ENCODE peak calls at places on chromosomes 6 and 20, in nine cellular contexts. One of them, this sample, is unnamed.

GRCh38 chr6:3419624-3420272 is 37.1 kb downstream of the SLC22A23 start:
- DNase-seq in NCI-H1417 treated with DMSO at 0.1 percent for 48 hours: no peak
- DNase-seq in mucosa of descending colon: no peak
- DNase-seq in amygdala: no peak
- DNase-seq in stimulated activated CD4-positive, alpha-beta T cell treated with anti-CD3 and anti-CD28 coated beads, Interleukin-2, amount 100 ng/mL, for 48 hours: no peak
- DNase-seq in activated naive CD4-positive, alpha-beta T cell treated with anti-CD3 and anti-CD28 coated beads for 36 hours: peak; percentile 51
- DNase-seq in AG04450: no peak
- DNase-seq in fibroblast of lung: peak; percentile 79
- DNase-seq in T-helper 1 cell: no peak
- DNase-seq in this sample: no peak

GRCh38 chr6:167571550-167571949 is 246.7 kb downstream of the TTLL2 start:
- DNase-seq in NCI-H1417 treated with DMSO at 0.1 percent for 48 hours: no peak
- DNase-seq in mucosa of descending colon: no peak
- DNase-seq in amygdala: no peak
- DNase-seq in stimulated activated CD4-positive, alpha-beta T cell treated with anti-CD3 and anti-CD28 coated beads, Interleukin-2, amount 100 ng/mL, for 48 hours: no peak
- DNase-seq in activated naive CD4-positive, alpha-beta T cell treated with anti-CD3 and anti-CD28 coated beads for 36 hours: no peak
- DNase-seq in AG04450: no peak
- DNase-seq in fibroblast of lung: no peak
- DNase-seq in T-helper 1 cell: no peak
- DNase-seq in this sample: no peak

GRCh38 chr20:57851025-57851682 is 141.3 kb upstream of the PMEPA1 start:
- DNase-seq in NCI-H1417 treated with DMSO at 0.1 percent for 48 hours: no peak
- DNase-seq in mucosa of descending colon: no peak
- DNase-seq in amygdala: no peak
- DNase-seq in stimulated activated CD4-positive, alpha-beta T cell treated with anti-CD3 and anti-CD28 coated beads, Interleukin-2, amount 100 ng/mL, for 48 hours: no peak
- DNase-seq in activated naive CD4-positive, alpha-beta T cell treated with anti-CD3 and anti-CD28 coated beads for 36 hours: no peak
- DNase-seq in AG04450: no peak
- DNase-seq in fibroblast of lung: no peak
- DNase-seq in T-helper 1 cell: no peak
- DNase-seq in this sample: no peak

GRCh38 chr6:20909621-20910020 is 375.4 kb downstream of the CDKAL1 start:
- DNase-seq in NCI-H1417 treated with DMSO at 0.1 percent for 48 hours: no peak
- DNase-seq in mucosa of descending colon: no peak
- DNase-seq in amygdala: no peak
- DNase-seq in stimulated activated CD4-positive, alpha-beta T cell treated with anti-CD3 and anti-CD28 coated beads, Interleukin-2, amount 100 ng/mL, for 48 hours: no peak
- DNase-seq in activated naive CD4-positive, alpha-beta T cell treated with anti-CD3 and anti-CD28 coated beads for 36 hours: no peak
- DNase-seq in AG04450: no peak
- DNase-seq in fibroblast of lung: no peak
- DNase-seq in T-helper 1 cell: no peak
- DNase-seq in this sample: no peak

GRCh38 chr6:129767776-129768490 is 58.0 kb upstream of the ARHGAP18 start:
- DNase-seq in NCI-H1417 treated with DMSO at 0.1 percent for 48 hours: no peak
- DNase-seq in mucosa of descending colon: no peak
- DNase-seq in amygdala: no peak
- DNase-seq in stimulated activated CD4-positive, alpha-beta T cell treated with anti-CD3 and anti-CD28 coated beads, Interleukin-2, amount 100 ng/mL, for 48 hours: no peak
- DNase-seq in activated naive CD4-positive, alpha-beta T cell treated with anti-CD3 and anti-CD28 coated beads for 36 hours: no peak
- DNase-seq in AG04450: no peak
- DNase-seq in fibroblast of lung: no peak
- DNase-seq in T-helper 1 cell: no peak
- DNase-seq in this sample: no peak

GRCh38 chr6:1136415-1136774 is 175.5 kb upstream of the FOXQ1 start:
- DNase-seq in NCI-H1417 treated with DMSO at 0.1 percent for 48 hours: no peak
- DNase-seq in mucosa of descending colon: peak; percentile 6
- DNase-seq in amygdala: no peak
- DNase-seq in stimulated activated CD4-positive, alpha-beta T cell treated with anti-CD3 and anti-CD28 coated beads, Interleukin-2, amount 100 ng/mL, for 48 hours: no peak
- DNase-seq in activated naive CD4-positive, alpha-beta T cell treated with anti-CD3 and anti-CD28 coated beads for 36 hours: no peak
- DNase-seq in AG04450: peak; percentile 36
- DNase-seq in fibroblast of lung: peak; percentile 54
- DNase-seq in T-helper 1 cell: no peak
- DNase-seq in this sample: no peak

GRCh38 chr6:52516269-52516668 is 60.6 kb downstream of the TRAM2 start:
- DNase-seq in NCI-H1417 treated with DMSO at 0.1 percent for 48 hours: no peak
- DNase-seq in mucosa of descending colon: no peak
- DNase-seq in amygdala: no peak
- DNase-seq in stimulated activated CD4-positive, alpha-beta T cell treated with anti-CD3 and anti-CD28 coated beads, Interleukin-2, amount 100 ng/mL, for 48 hours: no peak
- DNase-seq in activated naive CD4-positive, alpha-beta T cell treated with anti-CD3 and anti-CD28 coated beads for 36 hours: no peak
- DNase-seq in AG04450: no peak
- DNase-seq in fibroblast of lung: no peak
- DNase-seq in T-helper 1 cell: no peak
- DNase-seq in this sample: no peak

GRCh38 chr6:96787846-96788580 is 49.3 kb downstream of the GPR63 start:
- DNase-seq in NCI-H1417 treated with DMSO at 0.1 percent for 48 hours: peak; percentile 87
- DNase-seq in mucosa of descending colon: no peak
- DNase-seq in amygdala: no peak
- DNase-seq in stimulated activated CD4-positive, alpha-beta T cell treated with anti-CD3 and anti-CD28 coated beads, Interleukin-2, amount 100 ng/mL, for 48 hours: no peak
- DNase-seq in activated naive CD4-positive, alpha-beta T cell treated with anti-CD3 and anti-CD28 coated beads for 36 hours: no peak
- DNase-seq in AG04450: no peak
- DNase-seq in fibroblast of lung: no peak
- DNase-seq in T-helper 1 cell: no peak
- DNase-seq in this sample: no peak

GRCh38 chr6:45626087-45626891 is 248.6 kb upstream of the SUPT3H start:
- DNase-seq in NCI-H1417 treated with DMSO at 0.1 percent for 48 hours: no peak
- DNase-seq in mucosa of descending colon: no peak
- DNase-seq in amygdala: no peak
- DNase-seq in stimulated activated CD4-positive, alpha-beta T cell treated with anti-CD3 and anti-CD28 coated beads, Interleukin-2, amount 100 ng/mL, for 48 hours: no peak
- DNase-seq in activated naive CD4-positive, alpha-beta T cell treated with anti-CD3 and anti-CD28 coated beads for 36 hours: peak; percentile 10
- DNase-seq in AG04450: peak; percentile 65
- DNase-seq in fibroblast of lung: peak; percentile 90
- DNase-seq in T-helper 1 cell: no peak
- DNase-seq in this sample: no peak

GRCh38 chr6:14501914-14502313 is 384.3 kb downstream of the CD83 start:
- DNase-seq in NCI-H1417 treated with DMSO at 0.1 percent for 48 hours: no peak
- DNase-seq in mucosa of descending colon: no peak
- DNase-seq in amygdala: no peak
- DNase-seq in stimulated activated CD4-positive, alpha-beta T cell treated with anti-CD3 and anti-CD28 coated beads, Interleukin-2, amount 100 ng/mL, for 48 hours: no peak
- DNase-seq in activated naive CD4-positive, alpha-beta T cell treated with anti-CD3 and anti-CD28 coated beads for 36 hours: no peak
- DNase-seq in AG04450: no peak
- DNase-seq in fibroblast of lung: peak; percentile 29
- DNase-seq in T-helper 1 cell: no peak
- DNase-seq in this sample: no peak

GRCh38 chr20:24590193-24590982 is 121.0 kb downstream of the SYNDIG1 start:
- DNase-seq in NCI-H1417 treated with DMSO at 0.1 percent for 48 hours: no peak
- DNase-seq in mucosa of descending colon: no peak
- DNase-seq in amygdala: no peak
- DNase-seq in stimulated activated CD4-positive, alpha-beta T cell treated with anti-CD3 and anti-CD28 coated beads, Interleukin-2, amount 100 ng/mL, for 48 hours: no peak
- DNase-seq in activated naive CD4-positive, alpha-beta T cell treated with anti-CD3 and anti-CD28 coated beads for 36 hours: no peak
- DNase-seq in AG04450: no peak
- DNase-seq in fibroblast of lung: no peak
- DNase-seq in T-helper 1 cell: no peak
- DNase-seq in this sample: no peak

GRCh38 chr20:50774515-50774914 is 20.3 kb upstream of the BCAS4 start:
- DNase-seq in NCI-H1417 treated with DMSO at 0.1 percent for 48 hours: no peak
- DNase-seq in mucosa of descending colon: no peak
- DNase-seq in amygdala: no peak
- DNase-seq in stimulated activated CD4-positive, alpha-beta T cell treated with anti-CD3 and anti-CD28 coated beads, Interleukin-2, amount 100 ng/mL, for 48 hours: no peak
- DNase-seq in activated naive CD4-positive, alpha-beta T cell treated with anti-CD3 and anti-CD28 coated beads for 36 hours: no peak
- DNase-seq in AG04450: no peak
- DNase-seq in fibroblast of lung: no peak
- DNase-seq in T-helper 1 cell: no peak
- DNase-seq in this sample: no peak

GRCh38 chr20:46356195-46357029 is 48.1 kb upstream of the CDH22 start:
- DNase-seq in NCI-H1417 treated with DMSO at 0.1 percent for 48 hours: no peak
- DNase-seq in mucosa of descending colon: no peak
- DNase-seq in amygdala: no peak
- DNase-seq in stimulated activated CD4-positive, alpha-beta T cell treated with anti-CD3 and anti-CD28 coated beads, Interleukin-2, amount 100 ng/mL, for 48 hours: no peak
- DNase-seq in activated naive CD4-positive, alpha-beta T cell treated with anti-CD3 and anti-CD28 coated beads for 36 hours: no peak
- DNase-seq in AG04450: no peak
- DNase-seq in fibroblast of lung: no peak
- DNase-seq in T-helper 1 cell: no peak
- DNase-seq in this sample: no peak

GRCh38 chr6:130306377-130306776 is 59.4 kb upstream of the TMEM200A start:
- DNase-seq in NCI-H1417 treated with DMSO at 0.1 percent for 48 hours: no peak
- DNase-seq in mucosa of descending colon: no peak
- DNase-seq in amygdala: no peak
- DNase-seq in stimulated activated CD4-positive, alpha-beta T cell treated with anti-CD3 and anti-CD28 coated beads, Interleukin-2, amount 100 ng/mL, for 48 hours: no peak
- DNase-seq in activated naive CD4-positive, alpha-beta T cell treated with anti-CD3 and anti-CD28 coated beads for 36 hours: no peak
- DNase-seq in AG04450: no peak
- DNase-seq in fibroblast of lung: peak; percentile 23
- DNase-seq in T-helper 1 cell: no peak
- DNase-seq in this sample: no peak

GRCh38 chr6:162705736-162706135 is 21.8 kb downstream of the PRKN start:
- DNase-seq in NCI-H1417 treated with DMSO at 0.1 percent for 48 hours: peak; percentile 82
- DNase-seq in mucosa of descending colon: no peak
- DNase-seq in amygdala: no peak
- DNase-seq in stimulated activated CD4-positive, alpha-beta T cell treated with anti-CD3 and anti-CD28 coated beads, Interleukin-2, amount 100 ng/mL, for 48 hours: no peak
- DNase-seq in activated naive CD4-positive, alpha-beta T cell treated with anti-CD3 and anti-CD28 coated beads for 36 hours: no peak
- DNase-seq in AG04450: no peak
- DNase-seq in fibroblast of lung: no peak
- DNase-seq in T-helper 1 cell: no peak
- DNase-seq in this sample: no peak

GRCh38 chr6:13427346-13427745 is 60.1 kb downstream of the GFOD1 start:
- DNase-seq in NCI-H1417 treated with DMSO at 0.1 percent for 48 hours: no peak
- DNase-seq in mucosa of descending colon: no peak
- DNase-seq in amygdala: no peak
- DNase-seq in stimulated activated CD4-positive, alpha-beta T cell treated with anti-CD3 and anti-CD28 coated beads, Interleukin-2, amount 100 ng/mL, for 48 hours: peak; percentile 6
- DNase-seq in activated naive CD4-positive, alpha-beta T cell treated with anti-CD3 and anti-CD28 coated beads for 36 hours: peak; percentile 25
- DNase-seq in AG04450: no peak
- DNase-seq in fibroblast of lung: no peak
- DNase-seq in T-helper 1 cell: no peak
- DNase-seq in this sample: no peak

GRCh38 chr6:156862711-156863110 is 85.5 kb downstream of the ARID1B start:
- DNase-seq in NCI-H1417 treated with DMSO at 0.1 percent for 48 hours: no peak
- DNase-seq in mucosa of descending colon: no peak
- DNase-seq in amygdala: no peak
- DNase-seq in stimulated activated CD4-positive, alpha-beta T cell treated with anti-CD3 and anti-CD28 coated beads, Interleukin-2, amount 100 ng/mL, for 48 hours: peak; percentile 34
- DNase-seq in activated naive CD4-positive, alpha-beta T cell treated with anti-CD3 and anti-CD28 coated beads for 36 hours: peak; percentile 72
- DNase-seq in AG04450: no peak
- DNase-seq in fibroblast of lung: no peak
- DNase-seq in T-helper 1 cell: no peak
- DNase-seq in this sample: no peak

GRCh38 chr6:26552205-26552604 is 14.0 kb downstream of the HMGN4 start:
- DNase-seq in NCI-H1417 treated with DMSO at 0.1 percent for 48 hours: no peak
- DNase-seq in mucosa of descending colon: no peak
- DNase-seq in amygdala: no peak
- DNase-seq in stimulated activated CD4-positive, alpha-beta T cell treated with anti-CD3 and anti-CD28 coated beads, Interleukin-2, amount 100 ng/mL, for 48 hours: no peak
- DNase-seq in activated naive CD4-positive, alpha-beta T cell treated with anti-CD3 and anti-CD28 coated beads for 36 hours: no peak
- DNase-seq in AG04450: no peak
- DNase-seq in fibroblast of lung: no peak
- DNase-seq in T-helper 1 cell: no peak
- DNase-seq in this sample: no peak

GRCh38 chr6:70797625-70798024 is 129.9 kb downstream of the SMAP1 start:
- DNase-seq in NCI-H1417 treated with DMSO at 0.1 percent for 48 hours: no peak
- DNase-seq in mucosa of descending colon: no peak
- DNase-seq in amygdala: no peak
- DNase-seq in stimulated activated CD4-positive, alpha-beta T cell treated with anti-CD3 and anti-CD28 coated beads, Interleukin-2, amount 100 ng/mL, for 48 hours: no peak
- DNase-seq in activated naive CD4-positive, alpha-beta T cell treated with anti-CD3 and anti-CD28 coated beads for 36 hours: no peak
- DNase-seq in AG04450: no peak
- DNase-seq in fibroblast of lung: no peak
- DNase-seq in T-helper 1 cell: no peak
- DNase-seq in this sample: no peak

GRCh38 chr6:139334791-139335446 is 39.5 kb downstream of the CITED2 start:
- DNase-seq in NCI-H1417 treated with DMSO at 0.1 percent for 48 hours: no peak
- DNase-seq in mucosa of descending colon: no peak
- DNase-seq in amygdala: no peak
- DNase-seq in stimulated activated CD4-positive, alpha-beta T cell treated with anti-CD3 and anti-CD28 coated beads, Interleukin-2, amount 100 ng/mL, for 48 hours: no peak
- DNase-seq in activated naive CD4-positive, alpha-beta T cell treated with anti-CD3 and anti-CD28 coated beads for 36 hours: no peak
- DNase-seq in AG04450: peak; percentile 71
- DNase-seq in fibroblast of lung: peak; percentile 97
- DNase-seq in T-helper 1 cell: no peak
- DNase-seq in this sample: no peak

GRCh38 chr6:38393986-38394385 is 245.7 kb downstream of the BTBD9 start:
- DNase-seq in NCI-H1417 treated with DMSO at 0.1 percent for 48 hours: no peak
- DNase-seq in mucosa of descending colon: no peak
- DNase-seq in amygdala: no peak
- DNase-seq in stimulated activated CD4-positive, alpha-beta T cell treated with anti-CD3 and anti-CD28 coated beads, Interleukin-2, amount 100 ng/mL, for 48 hours: no peak
- DNase-seq in activated naive CD4-positive, alpha-beta T cell treated with anti-CD3 and anti-CD28 coated beads for 36 hours: no peak
- DNase-seq in AG04450: no peak
- DNase-seq in fibroblast of lung: no peak
- DNase-seq in T-helper 1 cell: no peak
- DNase-seq in this sample: no peak

GRCh38 chr20:51930775-51931174 is 128.5 kb upstream of the SALL4 start:
- DNase-seq in NCI-H1417 treated with DMSO at 0.1 percent for 48 hours: no peak
- DNase-seq in mucosa of descending colon: no peak
- DNase-seq in amygdala: no peak
- DNase-seq in stimulated activated CD4-positive, alpha-beta T cell treated with anti-CD3 and anti-CD28 coated beads, Interleukin-2, amount 100 ng/mL, for 48 hours: no peak
- DNase-seq in activated naive CD4-positive, alpha-beta T cell treated with anti-CD3 and anti-CD28 coated beads for 36 hours: no peak
- DNase-seq in AG04450: peak; percentile 11
- DNase-seq in fibroblast of lung: peak; percentile 64
- DNase-seq in T-helper 1 cell: no peak
- DNase-seq in this sample: no peak

GRCh38 chr20:37524221-37524700 is 3.2 kb downstream of the NNAT start:
- DNase-seq in NCI-H1417 treated with DMSO at 0.1 percent for 48 hours: peak; percentile 41
- DNase-seq in mucosa of descending colon: peak; percentile 73
- DNase-seq in amygdala: no peak
- DNase-seq in stimulated activated CD4-positive, alpha-beta T cell treated with anti-CD3 and anti-CD28 coated beads, Interleukin-2, amount 100 ng/mL, for 48 hours: no peak
- DNase-seq in activated naive CD4-positive, alpha-beta T cell treated with anti-CD3 and anti-CD28 coated beads for 36 hours: no peak
- DNase-seq in AG04450: no peak
- DNase-seq in fibroblast of lung: no peak
- DNase-seq in T-helper 1 cell: no peak
- DNase-seq in this sample: no peak

GRCh38 chr6:127854009-127854408 is 46.8 kb downstream of the THEMIS start:
- DNase-seq in NCI-H1417 treated with DMSO at 0.1 percent for 48 hours: no peak
- DNase-seq in mucosa of descending colon: no peak
- DNase-seq in amygdala: no peak
- DNase-seq in stimulated activated CD4-positive, alpha-beta T cell treated with anti-CD3 and anti-CD28 coated beads, Interleukin-2, amount 100 ng/mL, for 48 hours: no peak
- DNase-seq in activated naive CD4-positive, alpha-beta T cell treated with anti-CD3 and anti-CD28 coated beads for 36 hours: no peak
- DNase-seq in AG04450: no peak
- DNase-seq in fibroblast of lung: no peak
- DNase-seq in T-helper 1 cell: no peak
- DNase-seq in this sample: no peak

GRCh38 chr20:61742097-61742805 is 323.4 kb downstream of the TAF4 start:
- DNase-seq in NCI-H1417 treated with DMSO at 0.1 percent for 48 hours: no peak
- DNase-seq in mucosa of descending colon: no peak
- DNase-seq in amygdala: no peak
- DNase-seq in stimulated activated CD4-positive, alpha-beta T cell treated with anti-CD3 and anti-CD28 coated beads, Interleukin-2, amount 100 ng/mL, for 48 hours: no peak
- DNase-seq in activated naive CD4-positive, alpha-beta T cell treated with anti-CD3 and anti-CD28 coated beads for 36 hours: no peak
- DNase-seq in AG04450: no peak
- DNase-seq in fibroblast of lung: no peak
- DNase-seq in T-helper 1 cell: no peak
- DNase-seq in this sample: no peak